ENCODE peak calls at places on chromosome 15, in five cellular contexts. One of them, this sample, is unnamed.

GRCh38 chr15:50259276-50259675 is 6.2 kb downstream of the HDC start:
- DNase-seq in stimulated activated CD4-positive, alpha-beta T cell treated with anti-CD3 and anti-CD28 coated beads, Interleukin-12 subunit alpha, Interleukin-12 subunit beta, amount 100 ng/mL, for 48 hours: no peak
- DNase-seq in DMS79 treated with DMSO at 0.1 percent for 48 hours: no peak
- DNase-seq in PC-9: no peak
- DNase-seq in H9: no peak
- DNase-seq in this sample: no peak

GRCh38 chr15:71011503-71012155 is 103.6 kb upstream of the THSD4 start:
- DNase-seq in DMS79 treated with DMSO at 0.1 percent for 48 hours: no peak
- DNase-seq in stimulated activated CD4-positive, alpha-beta T cell treated with anti-CD3 and anti-CD28 coated beads, Interleukin-12 subunit alpha, Interleukin-12 subunit beta, amount 100 ng/mL, for 48 hours: no peak
- DNase-seq in PC-9: no peak
- DNase-seq in H9: no peak
- DNase-seq in this sample: peak

GRCh38 chr15:74396445-74397238 is 29.2 kb upstream of the CYP11A1 start:
- DNase-seq in H9: no peak
- DNase-seq in PC-9: peak
- DNase-seq in stimulated activated CD4-positive, alpha-beta T cell treated with anti-CD3 and anti-CD28 coated beads, Interleukin-12 subunit alpha, Interleukin-12 subunit beta, amount 100 ng/mL, for 48 hours: peak
- DNase-seq in DMS79 treated with DMSO at 0.1 percent for 48 hours: no peak
- DNase-seq in this sample: peak

GRCh38 chr15:41429003-41429890 is 12.4 kb downstream of the RTF1 start:
- DNase-seq in stimulated activated CD4-positive, alpha-beta T cell treated with anti-CD3 and anti-CD28 coated beads, Interleukin-12 subunit alpha, Interleukin-12 subunit beta, amount 100 ng/mL, for 48 hours: no peak
- DNase-seq in PC-9: no peak
- DNase-seq in H9: no peak
- DNase-seq in DMS79 treated with DMSO at 0.1 percent for 48 hours: no peak
- DNase-seq in this sample: no peak

GRCh38 chr15:91480426-91480825 is 373.1 kb upstream of the SLCO3A1 start:
- DNase-seq in PC-9: no peak
- DNase-seq in DMS79 treated with DMSO at 0.1 percent for 48 hours: no peak
- DNase-seq in H9: no peak
- DNase-seq in stimulated activated CD4-positive, alpha-beta T cell treated with anti-CD3 and anti-CD28 coated beads, Interleukin-12 subunit alpha, Interleukin-12 subunit beta, amount 100 ng/mL, for 48 hours: no peak
- DNase-seq in this sample: no peak

GRCh38 chr15:43293402-43293801 is 26.7 kb upstream of the TGM5 start:
- DNase-seq in PC-9: no peak
- DNase-seq in DMS79 treated with DMSO at 0.1 percent for 48 hours: no peak
- DNase-seq in stimulated activated CD4-positive, alpha-beta T cell treated with anti-CD3 and anti-CD28 coated beads, Interleukin-12 subunit alpha, Interleukin-12 subunit beta, amount 100 ng/mL, for 48 hours: no peak
- DNase-seq in H9: peak
- DNase-seq in this sample: no peak

GRCh38 chr15:70316059-70316600 is 218.4 kb upstream of the TLE3 start:
- DNase-seq in PC-9: no peak
- DNase-seq in stimulated activated CD4-positive, alpha-beta T cell treated with anti-CD3 and anti-CD28 coated beads, Interleukin-12 subunit alpha, Interleukin-12 subunit beta, amount 100 ng/mL, for 48 hours: no peak
- DNase-seq in H9: no peak
- DNase-seq in DMS79 treated with DMSO at 0.1 percent for 48 hours: no peak
- DNase-seq in this sample: peak

GRCh38 chr15:65426216-65426853 is 3.6 kb upstream of the IGDCC4 start:
- DNase-seq in H9: no peak
- DNase-seq in DMS79 treated with DMSO at 0.1 percent for 48 hours: no peak
- DNase-seq in PC-9: no peak
- DNase-seq in stimulated activated CD4-positive, alpha-beta T cell treated with anti-CD3 and anti-CD28 coated beads, Interleukin-12 subunit alpha, Interleukin-12 subunit beta, amount 100 ng/mL, for 48 hours: no peak
- DNase-seq in this sample: no peak

GRCh38 chr15:33201376-33202189 is 7.1 kb upstream of the FMN1 start:
- DNase-seq in stimulated activated CD4-positive, alpha-beta T cell treated with anti-CD3 and anti-CD28 coated beads, Interleukin-12 subunit alpha, Interleukin-12 subunit beta, amount 100 ng/mL, for 48 hours: peak
- DNase-seq in PC-9: peak
- DNase-seq in DMS79 treated with DMSO at 0.1 percent for 48 hours: peak
- DNase-seq in H9: peak
- DNase-seq in this sample: peak

GRCh38 chr15:39363761-39364586 is 216.9 kb upstream of the THBS1 start:
- DNase-seq in stimulated activated CD4-positive, alpha-beta T cell treated with anti-CD3 and anti-CD28 coated beads, Interleukin-12 subunit alpha, Interleukin-12 subunit beta, amount 100 ng/mL, for 48 hours: no peak
- DNase-seq in PC-9: peak
- DNase-seq in DMS79 treated with DMSO at 0.1 percent for 48 hours: no peak
- DNase-seq in H9: no peak
- DNase-seq in this sample: no peak

GRCh38 chr15:73517566-73517965 is 74.6 kb downstream of the REC114 start:
- DNase-seq in stimulated activated CD4-positive, alpha-beta T cell treated with anti-CD3 and anti-CD28 coated beads, Interleukin-12 subunit alpha, Interleukin-12 subunit beta, amount 100 ng/mL, for 48 hours: no peak
- DNase-seq in PC-9: no peak
- DNase-seq in DMS79 treated with DMSO at 0.1 percent for 48 hours: no peak
- DNase-seq in H9: no peak
- DNase-seq in this sample: no peak

GRCh38 chr15:38648116-38648843 is 83.7 kb upstream of the RASGRP1 start:
- DNase-seq in H9: no peak
- DNase-seq in DMS79 treated with DMSO at 0.1 percent for 48 hours: no peak
- DNase-seq in PC-9: no peak
- DNase-seq in stimulated activated CD4-positive, alpha-beta T cell treated with anti-CD3 and anti-CD28 coated beads, Interleukin-12 subunit alpha, Interleukin-12 subunit beta, amount 100 ng/mL, for 48 hours: no peak
- DNase-seq in this sample: peak

GRCh38 chr15:33580526-33580925 is 269.8 kb downstream of the RYR3 start:
- DNase-seq in stimulated activated CD4-positive, alpha-beta T cell treated with anti-CD3 and anti-CD28 coated beads, Interleukin-12 subunit alpha, Interleukin-12 subunit beta, amount 100 ng/mL, for 48 hours: no peak
- DNase-seq in DMS79 treated with DMSO at 0.1 percent for 48 hours: no peak
- DNase-seq in H9: no peak
- DNase-seq in PC-9: no peak
- DNase-seq in this sample: peak

GRCh38 chr15:55183679-55184078 is 13.1 kb downstream of the RSL24D1 start:
- DNase-seq in stimulated activated CD4-positive, alpha-beta T cell treated with anti-CD3 and anti-CD28 coated beads, Interleukin-12 subunit alpha, Interleukin-12 subunit beta, amount 100 ng/mL, for 48 hours: no peak
- DNase-seq in H9: no peak
- DNase-seq in DMS79 treated with DMSO at 0.1 percent for 48 hours: no peak
- DNase-seq in PC-9: no peak
- DNase-seq in this sample: no peak